ENCODE peak calls at places on chromosome 21, in ten cellular contexts. One of them, this sample, is unnamed.

GRCh38 chr21:36388076-36388475 is 2.9 kb downstream of the CHAF1B start:
- DNase-seq in esophagus muscularis mucosa: no peak
- DNase-seq in neuronal stem cell: no peak
- DNase-seq in testis: no peak
- DNase-seq in heart right ventricle: no peak
- DNase-seq in sigmoid colon: no peak
- DNase-seq in naive thymus-derived CD4-positive, alpha-beta T cell: no peak
- DNase-seq in OCI-LY7: no peak
- DNase-seq in adrenal gland: no peak
- DNase-seq in A549: no peak
- DNase-seq in this sample: no peak

GRCh38 chr21:40433575-40433974 is 413.4 kb downstream of the DSCAM start:
- DNase-seq in esophagus muscularis mucosa: no peak
- DNase-seq in neuronal stem cell: no peak
- DNase-seq in testis: no peak
- DNase-seq in heart right ventricle: no peak
- DNase-seq in sigmoid colon: no peak
- DNase-seq in naive thymus-derived CD4-positive, alpha-beta T cell: no peak
- DNase-seq in OCI-LY7: no peak
- DNase-seq in adrenal gland: no peak
- DNase-seq in A549: no peak
- DNase-seq in this sample: no peak

GRCh38 chr21:17514124-17514481 is 1.3 kb downstream of the CXADR start:
- DNase-seq in esophagus muscularis mucosa: no peak
- DNase-seq in neuronal stem cell: peak; percentile 23
- DNase-seq in testis: no peak
- DNase-seq in heart right ventricle: no peak
- DNase-seq in sigmoid colon: no peak
- DNase-seq in naive thymus-derived CD4-positive, alpha-beta T cell: no peak
- DNase-seq in OCI-LY7: no peak
- DNase-seq in adrenal gland: no peak
- DNase-seq in A549: no peak
- DNase-seq in this sample: no peak

GRCh38 chr21:17828223-17828622 is 9.1 kb upstream of the C21orf91 start:
- DNase-seq in esophagus muscularis mucosa: no peak
- DNase-seq in neuronal stem cell: no peak
- DNase-seq in testis: no peak
- DNase-seq in heart right ventricle: no peak
- DNase-seq in sigmoid colon: no peak
- DNase-seq in naive thymus-derived CD4-positive, alpha-beta T cell: no peak
- DNase-seq in OCI-LY7: no peak
- DNase-seq in adrenal gland: no peak
- DNase-seq in A549: no peak
- DNase-seq in this sample: no peak

GRCh38 chr21:20023199-20023598 is 975.0 kb upstream of the NCAM2 start:
- DNase-seq in esophagus muscularis mucosa: no peak
- DNase-seq in neuronal stem cell: no peak
- DNase-seq in testis: no peak
- DNase-seq in heart right ventricle: no peak
- DNase-seq in sigmoid colon: no peak
- DNase-seq in naive thymus-derived CD4-positive, alpha-beta T cell: no peak
- DNase-seq in OCI-LY7: no peak
- DNase-seq in adrenal gland: no peak
- DNase-seq in A549: no peak
- DNase-seq in this sample: no peak

GRCh38 chr21:39071623-39072214 is 111.5 kb downstream of the PSMG1 start:
- DNase-seq in esophagus muscularis mucosa: no peak
- DNase-seq in neuronal stem cell: no peak
- DNase-seq in testis: no peak
- DNase-seq in heart right ventricle: no peak
- DNase-seq in sigmoid colon: no peak
- DNase-seq in naive thymus-derived CD4-positive, alpha-beta T cell: no peak
- DNase-seq in OCI-LY7: no peak
- DNase-seq in adrenal gland: no peak
- DNase-seq in A549: no peak
- DNase-seq in this sample: peak; percentile 5

GRCh38 chr21:15687208-15687607 is 42.6 kb upstream of the USP25 start:
- DNase-seq in esophagus muscularis mucosa: no peak
- DNase-seq in neuronal stem cell: no peak
- DNase-seq in testis: no peak
- DNase-seq in heart right ventricle: no peak
- DNase-seq in sigmoid colon: no peak
- DNase-seq in naive thymus-derived CD4-positive, alpha-beta T cell: no peak
- DNase-seq in OCI-LY7: no peak
- DNase-seq in adrenal gland: no peak
- DNase-seq in A549: no peak
- DNase-seq in this sample: no peak

GRCh38 chr21:38933731-38934130 is 128.0 kb downstream of the ETS2 start:
- DNase-seq in esophagus muscularis mucosa: no peak
- DNase-seq in neuronal stem cell: no peak
- DNase-seq in testis: no peak
- DNase-seq in heart right ventricle: no peak
- DNase-seq in sigmoid colon: no peak
- DNase-seq in naive thymus-derived CD4-positive, alpha-beta T cell: no peak
- DNase-seq in OCI-LY7: no peak
- DNase-seq in adrenal gland: no peak
- DNase-seq in A549: no peak
- DNase-seq in this sample: no peak

GRCh38 chr21:25561668-25562641 is 45.3 kb downstream of the MRPL39 start:
- DNase-seq in esophagus muscularis mucosa: no peak
- DNase-seq in neuronal stem cell: peak; percentile 31
- DNase-seq in testis: peak; percentile 37
- DNase-seq in heart right ventricle: peak; percentile 31
- DNase-seq in sigmoid colon: peak; percentile 73
- DNase-seq in naive thymus-derived CD4-positive, alpha-beta T cell: peak; percentile 45
- DNase-seq in OCI-LY7: peak; percentile 54
- DNase-seq in adrenal gland: peak; percentile 33
- DNase-seq in A549: no peak
- DNase-seq in this sample: peak; percentile 39

GRCh38 chr21:25565272-25566199 is 41.7 kb downstream of the MRPL39 start:
- DNase-seq in esophagus muscularis mucosa: no peak
- DNase-seq in neuronal stem cell: no peak
- DNase-seq in testis: no peak
- DNase-seq in heart right ventricle: no peak
- DNase-seq in sigmoid colon: no peak
- DNase-seq in naive thymus-derived CD4-positive, alpha-beta T cell: no peak
- DNase-seq in OCI-LY7: no peak
- DNase-seq in adrenal gland: no peak
- DNase-seq in A549: no peak
- DNase-seq in this sample: no peak

GRCh38 chr21:25564349-25564948 is 42.8 kb downstream of the MRPL39 start:
- DNase-seq in esophagus muscularis mucosa: no peak
- DNase-seq in neuronal stem cell: no peak
- DNase-seq in testis: no peak
- DNase-seq in heart right ventricle: no peak
- DNase-seq in sigmoid colon: no peak
- DNase-seq in naive thymus-derived CD4-positive, alpha-beta T cell: no peak
- DNase-seq in OCI-LY7: no peak
- DNase-seq in adrenal gland: no peak
- DNase-seq in A549: no peak
- DNase-seq in this sample: no peak

GRCh38 chr21:25562660-25563059 is 44.6 kb downstream of the MRPL39 start:
- DNase-seq in esophagus muscularis mucosa: no peak
- DNase-seq in neuronal stem cell: no peak
- DNase-seq in testis: no peak
- DNase-seq in heart right ventricle: no peak
- DNase-seq in sigmoid colon: no peak
- DNase-seq in naive thymus-derived CD4-positive, alpha-beta T cell: no peak
- DNase-seq in OCI-LY7: no peak
- DNase-seq in adrenal gland: no peak
- DNase-seq in A549: no peak
- DNase-seq in this sample: no peak

DNA sequence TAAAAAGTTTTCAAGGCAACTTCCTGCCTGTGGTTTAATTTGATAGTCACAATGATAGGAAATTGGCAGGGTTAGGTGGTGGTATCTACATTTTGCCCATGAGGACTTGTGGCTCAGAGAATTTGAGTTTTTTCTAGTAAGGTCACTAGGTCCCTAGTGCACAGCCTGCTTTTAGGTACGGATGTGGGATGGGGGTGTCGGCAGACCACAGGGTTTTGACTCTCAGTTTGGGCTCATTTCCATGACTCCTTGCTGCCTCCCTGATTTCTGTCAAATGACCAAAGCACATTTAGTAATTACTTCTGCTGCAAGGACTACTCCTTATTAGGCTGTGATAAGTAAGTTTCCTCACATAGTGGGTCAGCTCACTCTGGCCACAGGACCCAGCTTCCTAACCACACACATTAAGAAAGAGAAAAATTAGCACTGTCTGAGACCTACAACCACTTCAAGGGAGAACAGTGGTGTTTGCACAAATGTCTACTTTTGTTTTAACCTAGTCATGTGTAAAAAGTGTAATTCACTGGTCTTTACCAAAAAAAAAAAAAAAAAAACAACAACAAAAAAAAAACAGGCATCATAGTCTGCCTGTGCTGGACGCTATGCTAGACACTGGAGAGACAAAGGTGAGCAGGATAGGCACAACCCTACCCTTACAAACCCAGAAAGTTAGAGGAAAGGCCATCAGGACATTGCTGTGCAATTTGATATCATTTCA is 43.7 kb downstream of the MRPL39 start:
- DNase-seq in esophagus muscularis mucosa: no peak
- DNase-seq in neuronal stem cell: no peak
- DNase-seq in testis: no peak
- DNase-seq in heart right ventricle: no peak
- DNase-seq in sigmoid colon: no peak
- DNase-seq in naive thymus-derived CD4-positive, alpha-beta T cell: no peak
- DNase-seq in OCI-LY7: no peak
- DNase-seq in adrenal gland: no peak
- DNase-seq in A549: no peak
- DNase-seq in this sample: no peak
- H3K4me3 ChIP-seq in esophagus muscularis mucosa: no peak overlapping the region
- H3K4me3 ChIP-seq in neuronal stem cell: no peak overlapping the region
- H3K4me3 ChIP-seq in testis: no peak overlapping the region
- H3K4me3 ChIP-seq in heart right ventricle: no peak overlapping the region
- H3K4me3 ChIP-seq in sigmoid colon: no peak overlapping the region
- H3K4me3 ChIP-seq in naive thymus-derived CD4-positive, alpha-beta T cell: peak overlapping the region; percentile 34
- H3K4me3 ChIP-seq in OCI-LY7: peak overlapping the region; percentile 63
- H3K4me3 ChIP-seq in adrenal gland: no peak overlapping the region
- H3K4me3 ChIP-seq in A549: no peak overlapping the region
- H3K4me3 ChIP-seq in this sample: no peak overlapping the region

GRCh38 chr21:44530221-44530902 is 9.6 kb downstream of the KRTAP10-1 start:
- DNase-seq in esophagus muscularis mucosa: no peak
- DNase-seq in neuronal stem cell: no peak
- DNase-seq in testis: no peak
- DNase-seq in heart right ventricle: no peak
- DNase-seq in sigmoid colon: peak; percentile 18
- DNase-seq in naive thymus-derived CD4-positive, alpha-beta T cell: no peak
- DNase-seq in OCI-LY7: no peak
- DNase-seq in adrenal gland: no peak
- DNase-seq in A549: no peak
- DNase-seq in this sample: no peak

GRCh38 chr21:44527983-44528633 is 11.9 kb downstream of the KRTAP10-1 start:
- DNase-seq in esophagus muscularis mucosa: no peak
- DNase-seq in neuronal stem cell: no peak
- DNase-seq in testis: no peak
- DNase-seq in heart right ventricle: no peak
- DNase-seq in sigmoid colon: peak; percentile 49
- DNase-seq in naive thymus-derived CD4-positive, alpha-beta T cell: no peak
- DNase-seq in OCI-LY7: no peak
- DNase-seq in adrenal gland: no peak
- DNase-seq in A549: no peak
- DNase-seq in this sample: no peak

GRCh38 chr21:44529503-44530125 is 10.4 kb downstream of the KRTAP10-1 start:
- DNase-seq in esophagus muscularis mucosa: no peak
- DNase-seq in neuronal stem cell: no peak
- DNase-seq in testis: no peak
- DNase-seq in heart right ventricle: no peak
- DNase-seq in sigmoid colon: peak; percentile 42
- DNase-seq in naive thymus-derived CD4-positive, alpha-beta T cell: no peak
- DNase-seq in OCI-LY7: no peak
- DNase-seq in adrenal gland: no peak
- DNase-seq in A549: no peak
- DNase-seq in this sample: no peak

GRCh38 chr21:44528634-44528995 is 11.4 kb downstream of the KRTAP10-1 start:
- DNase-seq in esophagus muscularis mucosa: no peak
- DNase-seq in neuronal stem cell: no peak
- DNase-seq in testis: no peak
- DNase-seq in heart right ventricle: no peak
- DNase-seq in sigmoid colon: no peak
- DNase-seq in naive thymus-derived CD4-positive, alpha-beta T cell: no peak
- DNase-seq in OCI-LY7: no peak
- DNase-seq in adrenal gland: no peak
- DNase-seq in A549: no peak
- DNase-seq in this sample: no peak

DNA sequence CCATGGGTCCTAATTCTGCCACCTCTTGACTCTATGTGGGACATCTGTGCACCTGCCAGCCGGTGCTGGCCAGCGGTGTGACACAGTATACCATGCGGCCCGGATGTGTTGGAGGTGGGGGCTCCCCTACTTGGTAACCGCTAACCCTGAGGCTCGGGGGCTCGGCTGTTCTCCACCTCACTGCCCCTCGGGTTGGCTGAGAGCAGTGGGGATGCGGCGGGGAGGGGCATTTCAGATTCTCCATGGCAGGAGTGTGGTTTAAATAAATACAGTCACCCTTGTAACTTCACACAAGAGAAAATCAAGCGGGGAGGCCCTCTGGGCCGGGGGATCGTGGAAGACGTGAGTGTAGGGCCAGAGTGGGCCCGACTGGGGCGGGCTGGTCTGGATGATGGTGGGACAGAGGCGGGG is 11.0 kb downstream of the KRTAP10-1 start:
- DNase-seq in esophagus muscularis mucosa: no peak
- DNase-seq in neuronal stem cell: no peak
- DNase-seq in testis: no peak
- DNase-seq in heart right ventricle: no peak
- DNase-seq in sigmoid colon: peak; percentile 42
- DNase-seq in naive thymus-derived CD4-positive, alpha-beta T cell: no peak
- DNase-seq in OCI-LY7: no peak
- DNase-seq in adrenal gland: no peak
- DNase-seq in A549: no peak
- DNase-seq in this sample: no peak
- H3K27ac ChIP-seq in esophagus muscularis mucosa: no peak overlapping the region
- H3K27ac ChIP-seq in neuronal stem cell: no peak overlapping the region
- H3K27ac ChIP-seq in testis: no peak overlapping the region
- H3K27ac ChIP-seq in heart right ventricle: no peak overlapping the region
- H3K27ac ChIP-seq in sigmoid colon: no peak overlapping the region
- H3K27ac ChIP-seq in naive thymus-derived CD4-positive, alpha-beta T cell: no peak overlapping the region
- H3K27ac ChIP-seq in OCI-LY7: no peak overlapping the region
- H3K27ac ChIP-seq in adrenal gland: no peak overlapping the region
- H3K27ac ChIP-seq in A549: no peak overlapping the region
- H3K27ac ChIP-seq in this sample: no peak overlapping the region

DNA sequence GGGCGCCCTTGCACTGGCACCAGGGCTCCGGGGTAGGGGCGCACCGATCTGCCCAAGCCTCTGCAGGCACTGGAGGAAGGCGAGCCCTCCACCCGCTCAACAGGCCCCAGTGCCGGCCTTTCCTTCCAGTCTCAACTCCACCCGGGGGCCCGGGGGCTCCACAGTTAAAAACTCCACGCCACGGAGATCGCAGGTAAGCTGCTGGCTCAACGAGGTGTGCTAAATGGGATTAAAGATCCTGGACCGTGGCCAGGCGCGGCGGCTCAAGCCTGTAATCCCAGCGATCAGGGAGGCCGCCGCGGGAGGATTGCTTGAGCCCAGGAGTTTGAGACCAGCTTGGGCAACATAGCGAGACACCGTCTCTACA is 536 bp downstream of the HSF2BP start:
- DNase-seq in esophagus muscularis mucosa: no peak
- DNase-seq in neuronal stem cell: no peak
- DNase-seq in testis: no peak
- DNase-seq in heart right ventricle: peak; percentile 9
- DNase-seq in sigmoid colon: no peak
- DNase-seq in naive thymus-derived CD4-positive, alpha-beta T cell: no peak
- DNase-seq in OCI-LY7: no peak
- DNase-seq in adrenal gland: peak; percentile 23
- DNase-seq in A549: no peak
- DNase-seq in this sample: no peak
- H3K4me3 ChIP-seq in esophagus muscularis mucosa: peak overlapping the region; percentile 95
- H3K4me3 ChIP-seq in neuronal stem cell: peak overlapping the region; percentile 86
- H3K4me3 ChIP-seq in testis: peak overlapping the region; percentile 88
- H3K4me3 ChIP-seq in heart right ventricle: peak overlapping the region; percentile 99
- H3K4me3 ChIP-seq in sigmoid colon: peak overlapping the region; percentile 96
- H3K4me3 ChIP-seq in naive thymus-derived CD4-positive, alpha-beta T cell: peak overlapping the region; percentile 98
- H3K4me3 ChIP-seq in OCI-LY7: peak overlapping the region; percentile 96
- H3K4me3 ChIP-seq in adrenal gland: no peak overlapping the region
- H3K4me3 ChIP-seq in A549: peak overlapping the region; percentile 98
- H3K4me3 ChIP-seq in this sample: no peak overlapping the region

DNA sequence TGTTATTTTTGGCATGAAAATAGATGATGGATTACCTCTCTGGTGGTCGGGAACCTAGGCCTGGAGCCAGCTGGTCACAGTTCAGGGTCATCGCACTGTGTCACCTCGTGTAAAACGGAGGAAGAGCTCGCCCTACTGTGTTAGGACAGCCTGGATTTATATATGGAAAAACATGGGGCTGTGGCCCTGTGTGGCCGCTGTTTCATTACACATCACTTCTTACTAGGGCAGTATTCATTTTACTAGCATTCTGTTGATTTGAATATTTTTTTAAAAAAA is 104.5 kb upstream of the COL6A1 start:
- DNase-seq in esophagus muscularis mucosa: no peak
- DNase-seq in neuronal stem cell: no peak
- DNase-seq in testis: no peak
- DNase-seq in heart right ventricle: no peak
- DNase-seq in sigmoid colon: no peak
- DNase-seq in naive thymus-derived CD4-positive, alpha-beta T cell: no peak
- DNase-seq in OCI-LY7: no peak
- DNase-seq in adrenal gland: no peak
- DNase-seq in A549: no peak
- DNase-seq in this sample: no peak
- H3K27ac ChIP-seq in esophagus muscularis mucosa: no peak overlapping the region
- H3K27ac ChIP-seq in neuronal stem cell: no peak overlapping the region
- H3K27ac ChIP-seq in testis: no peak overlapping the region
- H3K27ac ChIP-seq in heart right ventricle: no peak overlapping the region
- H3K27ac ChIP-seq in sigmoid colon: no peak overlapping the region
- H3K27ac ChIP-seq in naive thymus-derived CD4-positive, alpha-beta T cell: no peak overlapping the region
- H3K27ac ChIP-seq in OCI-LY7: no peak overlapping the region
- H3K27ac ChIP-seq in adrenal gland: no peak overlapping the region
- H3K27ac ChIP-seq in A549: no peak overlapping the region
- H3K27ac ChIP-seq in this sample: no peak overlapping the region